ENCODE peak calls at places on chromosomes 13 and 19, in ten cellular contexts. X is ecto neural progenitor cell, O is astrocyte of the hippocampus, Z is GM23248, N is psoas muscle, V is AG10803, E is GM06990, Y is left ventricle myocardium superior, B is tibial nerve, A is T-cell. L is an unnamed sample.

GRCh38 chr19:51131780-51132680 is 7.3 kb downstream of the SIGLEC9 start:
- DNase-seq in X (no peak), O (no peak), Z (peak; percentile 45), N (no peak), V (peak; percentile 65), E (no peak), Y (peak; percentile 78), B (peak; percentile 25), A (peak; percentile 48), L (no peak)

GRCh38 chr19:8329993-8330392 is 8.7 kb downstream of the RPS28 start:
- DNase-seq in X (no peak), O (no peak), Z (no peak), N (no peak), V (no peak), E (no peak), Y (no peak), B (no peak), A (no peak), L (no peak)

GRCh38 chr19:1668339-1669123 is 16.1 kb upstream of the TCF3 start:
- DNase-seq in X (no peak), O (peak; percentile 26), Z (no peak), N (no peak), V (no peak), E (peak; percentile 80), Y (no peak), B (no peak), A (no peak), L (no peak)

GRCh38 chr19:10420444-10421239 is at the start of gene PDE4A:
- DNase-seq in X (peak; percentile 73), O (peak; percentile 65), Z (peak; percentile 68), N (no peak), V (no peak), E (peak; percentile 81), Y (peak; percentile 34), B (no peak), A (peak; percentile 57), L (no peak)

GRCh38 chr19:35508129-35508528 is 5.3 kb downstream of the DMKN start:
- DNase-seq in X (no peak), O (no peak), Z (no peak), N (no peak), V (no peak), E (no peak), Y (no peak), B (no peak), A (no peak), L (no peak)

GRCh38 chr19:16258440-16258903 is 60.8 kb downstream of the AP1M1 start:
- DNase-seq in X (no peak), O (no peak), Z (no peak), N (peak; percentile 63), V (no peak), E (peak; percentile 68), Y (peak; percentile 83), B (peak; percentile 35), A (no peak), L (no peak)

GRCh38 chr19:45235485-45235884 is 9.7 kb downstream of the EXOC3L2 start:
- DNase-seq in X (no peak), O (no peak), Z (no peak), N (no peak), V (no peak), E (no peak), Y (no peak), B (no peak), A (no peak), L (no peak)

GRCh38 chr19:14112051-14112808 is 5.3 kb downstream of the PRKACA start:
- DNase-seq in X (no peak), O (no peak), Z (peak; percentile 51), N (peak; percentile 56), V (no peak), E (no peak), Y (peak; percentile 69), B (no peak), A (no peak), L (no peak)

GRCh38 chr13:85241045-85241444 is 558.2 kb downstream of the SLITRK6 start:
- DNase-seq in X (no peak), O (peak; percentile 71), Z (no peak), N (no peak), V (no peak), E (no peak), Y (no peak), B (no peak), A (no peak), L (no peak)

GRCh38 chr13:67726979-67727378 is 496.8 kb upstream of the PCDH9 start:
- DNase-seq in X (no peak), O (no peak), Z (no peak), N (no peak), V (no peak), E (no peak), Y (no peak), B (no peak), A (no peak), L (no peak)

GRCh38 chr13:19088416-19088815 is 93.2 kb downstream of the TUBA3C start:
- DNase-seq in X (no peak), O (no peak), Z (no peak), N (no peak), V (no peak), E (no peak), Y (no peak), B (no peak), A (no peak), L (no peak)

GRCh38 chr19:1161716-1162115 is 12.4 kb downstream of the SBNO2 start:
- DNase-seq in X (no peak), O (no peak), Z (peak; percentile 45), N (peak; percentile 82), V (no peak), E (no peak), Y (no peak), B (no peak), A (no peak), L (no peak)

GRCh38 chr19:8336072-8336569 is 6.9 kb downstream of the KANK3 start:
- DNase-seq in X (no peak), O (no peak), Z (no peak), N (no peak), V (no peak), E (no peak), Y (no peak), B (no peak), A (no peak), L (no peak)

GRCh38 chr13:33524086-33524485 is 238.5 kb upstream of the STARD13 start:
- DNase-seq in X (no peak), O (peak; percentile 86), Z (peak; percentile 82), N (no peak), V (peak; percentile 90), E (no peak), Y (no peak), B (no peak), A (no peak), L (no peak)

GRCh38 chr13:21061077-21061945 is at the start of gene LATS2:
- DNase-seq in X (peak; percentile 97), O (peak; percentile 99), Z (peak; percentile 99), N (peak; percentile 97), V (peak; percentile 96), E (peak; percentile 89), Y (peak; percentile 99), B (peak; percentile 97), A (peak; percentile 75), L (peak; percentile 86)

GRCh38 chr19:12696366-12697335 is at the start of gene FBXW9:
- DNase-seq in X (peak; percentile 98), O (peak; percentile 97), Z (peak; percentile 91), N (peak; percentile 96), V (peak; percentile 95), E (peak; percentile 92), Y (peak; percentile 98), B (peak; percentile 100), A (peak; percentile 98), L (peak; percentile 95)

GRCh38 chr19:15318241-15318691 is 14.1 kb downstream of the BRD4 start:
- DNase-seq in X (no peak), O (no peak), Z (peak; percentile 53), N (no peak), V (no peak), E (no peak), Y (no peak), B (no peak), A (no peak), L (no peak)

GRCh38 chr19:16416996-16417395 is 54.8 kb downstream of the EPS15L1 start:
- DNase-seq in X (no peak), O (no peak), Z (no peak), N (no peak), V (no peak), E (no peak), Y (no peak), B (no peak), A (no peak), L (no peak)

GRCh38 chr19:37466277-37466797 is 907 bp downstream of the ZNF569 start:
- DNase-seq in X (no peak), O (no peak), Z (no peak), N (no peak), V (peak; percentile 27), E (no peak), Y (no peak), B (no peak), A (no peak), L (no peak)

GRCh38 chr19:14502334-14503092 is 6.6 kb upstream of the GIPC1 start:
- DNase-seq in X (no peak), O (no peak), Z (peak; percentile 46), N (no peak), V (peak; percentile 63), E (no peak), Y (no peak), B (no peak), A (no peak), L (no peak)

GRCh38 chr13:113862766-113863510 is 938 bp downstream of the GAS6 start:
- DNase-seq in X (peak; percentile 72), O (peak; percentile 69), Z (peak; percentile 72), N (peak; percentile 55), V (peak; percentile 46), E (no peak), Y (peak; percentile 79), B (no peak), A (no peak), L (no peak)

GRCh38 chr13:26067601-26068000 is 15.8 kb upstream of the SHISA2 start:
- DNase-seq in X (no peak), O (no peak), Z (no peak), N (no peak), V (no peak), E (no peak), Y (no peak), B (no peak), A (no peak), L (no peak)

GRCh38 chr19:47719047-47719885 is 6.0 kb downstream of the EHD2 start:
- DNase-seq in X (peak; percentile 60), O (peak; percentile 95), Z (peak; percentile 99), N (peak; percentile 90), V (peak; percentile 100), E (no peak), Y (peak; percentile 92), B (peak; percentile 79), A (no peak), L (peak; percentile 36)